ENCODE peak calls at places on chromosomes 5 and 9, in ten cellular contexts. One of them, this sample, is unnamed.

GRCh38 chr9:120393386-120394057 is 186.4 kb downstream of the CDK5RAP2 start:
- DNase-seq in GM13976: no peak
- DNase-seq in psoas muscle: no peak
- DNase-seq in GM20000: no peak
- DNase-seq in H1: no peak
- DNase-seq in A549: no peak
- DNase-seq in fibroblast of mammary gland: peak
- DNase-seq in mesothelial cell of epicardium: no peak
- DNase-seq in AG09309: no peak
- DNase-seq in transverse colon: no peak
- DNase-seq in this sample: no peak

GRCh38 chr5:142179776-142180387 is 71.3 kb downstream of the NDFIP1 start:
- DNase-seq in A549: no peak
- DNase-seq in AG09309: no peak
- DNase-seq in transverse colon: peak
- DNase-seq in mesothelial cell of epicardium: no peak
- DNase-seq in GM13976: no peak
- DNase-seq in psoas muscle: no peak
- DNase-seq in fibroblast of mammary gland: no peak
- DNase-seq in GM20000: no peak
- DNase-seq in H1: no peak
- DNase-seq in this sample: no peak

GRCh38 chr9:131961496-131961880 is 118.2 kb downstream of the MED27 start:
- DNase-seq in transverse colon: no peak
- DNase-seq in AG09309: no peak
- DNase-seq in GM13976: no peak
- DNase-seq in H1: no peak
- DNase-seq in A549: no peak
- DNase-seq in fibroblast of mammary gland: no peak
- DNase-seq in mesothelial cell of epicardium: no peak
- DNase-seq in GM20000: no peak
- DNase-seq in psoas muscle: no peak
- DNase-seq in this sample: no peak

GRCh38 chr9:13131396-13131795 is 148.1 kb downstream of the MPDZ start:
- DNase-seq in GM20000: no peak
- DNase-seq in psoas muscle: no peak
- DNase-seq in H1: no peak
- DNase-seq in fibroblast of mammary gland: no peak
- DNase-seq in A549: no peak
- DNase-seq in mesothelial cell of epicardium: no peak
- DNase-seq in AG09309: no peak
- DNase-seq in transverse colon: no peak
- DNase-seq in GM13976: no peak
- DNase-seq in this sample: no peak

GRCh38 chr9:4508246-4508906 is 18.1 kb downstream of the SLC1A1 start:
- DNase-seq in GM20000: no peak
- DNase-seq in H1: no peak
- DNase-seq in A549: no peak
- DNase-seq in mesothelial cell of epicardium: no peak
- DNase-seq in AG09309: peak
- DNase-seq in psoas muscle: no peak
- DNase-seq in transverse colon: no peak
- DNase-seq in fibroblast of mammary gland: peak
- DNase-seq in GM13976: no peak
- DNase-seq in this sample: no peak

GRCh38 chr9:90433398-90433890 is 209.2 kb downstream of the DIRAS2 start:
- DNase-seq in mesothelial cell of epicardium: peak
- DNase-seq in psoas muscle: no peak
- DNase-seq in A549: peak
- DNase-seq in fibroblast of mammary gland: no peak
- DNase-seq in GM20000: no peak
- DNase-seq in H1: peak
- DNase-seq in transverse colon: no peak
- DNase-seq in AG09309: no peak
- DNase-seq in GM13976: no peak
- DNase-seq in this sample: no peak

GRCh38 chr5:1548702-1549523 is 25.2 kb upstream of the LPCAT1 start:
- DNase-seq in AG09309: no peak
- DNase-seq in GM13976: no peak
- DNase-seq in H1: peak
- DNase-seq in GM20000: no peak
- DNase-seq in transverse colon: no peak
- DNase-seq in fibroblast of mammary gland: no peak
- DNase-seq in mesothelial cell of epicardium: no peak
- DNase-seq in psoas muscle: no peak
- DNase-seq in A549: no peak
- DNase-seq in this sample: no peak

GRCh38 chr9:121827251-121827967 is 176.0 kb downstream of the DAB2IP start:
- DNase-seq in GM13976: no peak
- DNase-seq in A549: no peak
- DNase-seq in mesothelial cell of epicardium: no peak
- DNase-seq in GM20000: no peak
- DNase-seq in transverse colon: no peak
- DNase-seq in fibroblast of mammary gland: no peak
- DNase-seq in AG09309: no peak
- DNase-seq in H1: peak
- DNase-seq in psoas muscle: no peak
- DNase-seq in this sample: no peak

GRCh38 chr5:1536298-1537165 is 12.8 kb upstream of the LPCAT1 start:
- DNase-seq in GM20000: peak
- DNase-seq in mesothelial cell of epicardium: no peak
- DNase-seq in psoas muscle: peak
- DNase-seq in fibroblast of mammary gland: peak
- DNase-seq in H1: peak
- DNase-seq in transverse colon: peak
- DNase-seq in AG09309: no peak
- DNase-seq in A549: no peak
- DNase-seq in GM13976: peak
- DNase-seq in this sample: no peak

GRCh38 chr9:84511651-84512050 is 157.9 kb upstream of the NTRK2 start:
- DNase-seq in fibroblast of mammary gland: no peak
- DNase-seq in psoas muscle: no peak
- DNase-seq in GM20000: no peak
- DNase-seq in mesothelial cell of epicardium: no peak
- DNase-seq in H1: no peak
- DNase-seq in AG09309: no peak
- DNase-seq in A549: no peak
- DNase-seq in GM13976: no peak
- DNase-seq in transverse colon: no peak
- DNase-seq in this sample: no peak

GRCh38 chr9:91034521-91034920 is 232.9 kb downstream of the SYK start:
- DNase-seq in GM20000: no peak
- DNase-seq in H1: no peak
- DNase-seq in A549: no peak
- DNase-seq in AG09309: no peak
- DNase-seq in transverse colon: peak
- DNase-seq in fibroblast of mammary gland: no peak
- DNase-seq in GM13976: no peak
- DNase-seq in mesothelial cell of epicardium: no peak
- DNase-seq in psoas muscle: no peak
- DNase-seq in this sample: no peak

GRCh38 chr9:107827884-107828283 is 338.3 kb upstream of the KLF4 start:
- DNase-seq in mesothelial cell of epicardium: no peak
- DNase-seq in psoas muscle: no peak
- DNase-seq in AG09309: no peak
- DNase-seq in H1: no peak
- DNase-seq in transverse colon: no peak
- DNase-seq in GM13976: no peak
- DNase-seq in fibroblast of mammary gland: no peak
- DNase-seq in GM20000: no peak
- DNase-seq in A549: no peak
- DNase-seq in this sample: no peak

GRCh38 chr5:108727154-108727638 is 20.5 kb upstream of the FER start:
- DNase-seq in H1: peak
- DNase-seq in mesothelial cell of epicardium: no peak
- DNase-seq in AG09309: no peak
- DNase-seq in GM13976: no peak
- DNase-seq in A549: no peak
- DNase-seq in psoas muscle: no peak
- DNase-seq in fibroblast of mammary gland: peak
- DNase-seq in transverse colon: peak
- DNase-seq in GM20000: no peak
- DNase-seq in this sample: no peak

GRCh38 chr5:113204525-113205161 is 228.0 kb downstream of the DCP2 start:
- DNase-seq in psoas muscle: peak
- DNase-seq in AG09309: no peak
- DNase-seq in H1: no peak
- DNase-seq in transverse colon: peak
- DNase-seq in GM13976: no peak
- DNase-seq in mesothelial cell of epicardium: no peak
- DNase-seq in A549: no peak
- DNase-seq in GM20000: no peak
- DNase-seq in fibroblast of mammary gland: peak
- DNase-seq in this sample: no peak

GRCh38 chr5:33781286-33781685 is 110.5 kb downstream of the ADAMTS12 start:
- DNase-seq in A549: peak
- DNase-seq in AG09309: no peak
- DNase-seq in psoas muscle: no peak
- DNase-seq in GM13976: no peak
- DNase-seq in fibroblast of mammary gland: peak
- DNase-seq in mesothelial cell of epicardium: no peak
- DNase-seq in H1: no peak
- DNase-seq in GM20000: no peak
- DNase-seq in transverse colon: no peak
- DNase-seq in this sample: no peak

GRCh38 chr5:167514461-167514860 is 777.0 kb upstream of the WWC1 start:
- DNase-seq in mesothelial cell of epicardium: no peak
- DNase-seq in transverse colon: no peak
- DNase-seq in H1: no peak
- DNase-seq in GM20000: no peak
- DNase-seq in fibroblast of mammary gland: no peak
- DNase-seq in psoas muscle: no peak
- DNase-seq in GM13976: no peak
- DNase-seq in A549: no peak
- DNase-seq in AG09309: no peak
- DNase-seq in this sample: no peak

GRCh38 chr5:169876376-169876775 is 103.9 kb downstream of the INSYN2B start:
- DNase-seq in GM20000: no peak
- DNase-seq in psoas muscle: no peak
- DNase-seq in A549: no peak
- DNase-seq in AG09309: no peak
- DNase-seq in GM13976: no peak
- DNase-seq in H1: no peak
- DNase-seq in mesothelial cell of epicardium: no peak
- DNase-seq in transverse colon: no peak
- DNase-seq in fibroblast of mammary gland: no peak
- DNase-seq in this sample: no peak

GRCh38 chr9:79289856-79290255 is 281.9 kb upstream of the TLE4 start:
- DNase-seq in fibroblast of mammary gland: no peak
- DNase-seq in GM13976: no peak
- DNase-seq in AG09309: no peak
- DNase-seq in H1: no peak
- DNase-seq in mesothelial cell of epicardium: no peak
- DNase-seq in transverse colon: no peak
- DNase-seq in GM20000: no peak
- DNase-seq in A549: no peak
- DNase-seq in psoas muscle: no peak
- DNase-seq in this sample: no peak

GRCh38 chr5:79243224-79243623 is 7.3 kb downstream of the JMY start:
- DNase-seq in psoas muscle: no peak
- DNase-seq in H1: no peak
- DNase-seq in GM13976: no peak
- DNase-seq in GM20000: no peak
- DNase-seq in mesothelial cell of epicardium: no peak
- DNase-seq in transverse colon: no peak
- DNase-seq in AG09309: no peak
- DNase-seq in fibroblast of mammary gland: no peak
- DNase-seq in A549: no peak
- DNase-seq in this sample: no peak

GRCh38 chr5:5104550-5104949 is 35.6 kb upstream of the ADAMTS16 start:
- DNase-seq in H1: no peak
- DNase-seq in transverse colon: no peak
- DNase-seq in psoas muscle: no peak
- DNase-seq in GM20000: no peak
- DNase-seq in fibroblast of mammary gland: no peak
- DNase-seq in mesothelial cell of epicardium: no peak
- DNase-seq in A549: no peak
- DNase-seq in GM13976: no peak
- DNase-seq in AG09309: no peak
- DNase-seq in this sample: no peak
- TF ChIP-seq CTCF in H1: no peak
- TF ChIP-seq CTCF in transverse colon: no peak
- TF ChIP-seq CTCF in psoas muscle: no peak
- TF ChIP-seq CTCF in GM20000: no peak
- TF ChIP-seq CTCF in fibroblast of mammary gland: no peak
- TF ChIP-seq CTCF in mesothelial cell of epicardium: no peak
- TF ChIP-seq CTCF in A549: no peak
- TF ChIP-seq CTCF in GM13976: no peak
- TF ChIP-seq CTCF in AG09309: no peak
- TF ChIP-seq CTCF in this sample: no peak

DNA sequence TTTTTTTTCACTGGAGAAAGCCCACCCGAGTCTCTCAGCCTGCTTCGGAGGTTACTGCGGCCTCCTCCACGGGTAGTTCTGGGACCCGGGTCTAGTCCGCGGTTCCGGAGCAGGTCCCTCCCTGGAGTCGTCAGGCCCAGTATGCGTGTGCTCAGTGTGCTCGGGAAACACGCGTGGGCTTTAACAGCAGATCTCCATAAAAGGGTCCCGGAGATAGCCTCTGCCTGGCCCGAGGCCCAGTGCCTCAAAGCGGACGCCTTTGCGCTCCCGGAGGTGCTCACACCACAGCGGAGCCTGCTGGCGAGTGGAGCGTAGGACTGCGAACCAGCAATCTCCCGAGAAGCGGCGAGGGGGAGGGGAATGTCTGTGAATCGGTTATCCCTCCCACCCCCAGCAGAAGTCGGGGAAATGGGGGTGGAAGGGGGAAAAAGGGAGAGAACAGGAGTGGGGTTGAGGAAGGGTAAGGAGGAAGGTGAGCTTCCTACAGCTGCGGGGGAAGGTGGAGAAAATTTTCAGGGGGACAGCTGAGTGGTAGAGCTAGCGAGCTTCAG is 28.7 kb downstream of the CDKN2A start:
- DNase-seq in psoas muscle: peak
- DNase-seq in fibroblast of mammary gland: peak
- DNase-seq in H1: peak
- DNase-seq in AG09309: no peak
- DNase-seq in mesothelial cell of epicardium: peak
- DNase-seq in GM13976: peak
- DNase-seq in transverse colon: peak
- DNase-seq in GM20000: peak
- DNase-seq in A549: no peak
- DNase-seq in this sample: no peak
- TF ChIP-seq CTCF in psoas muscle: no peak
- TF ChIP-seq CTCF in fibroblast of mammary gland: peak
- TF ChIP-seq CTCF in H1: peak
- TF ChIP-seq CTCF in AG09309: peak
- TF ChIP-seq CTCF in mesothelial cell of epicardium: no peak
- TF ChIP-seq CTCF in GM13976: peak
- TF ChIP-seq CTCF in transverse colon: peak
- TF ChIP-seq CTCF in GM20000: peak
- TF ChIP-seq CTCF in A549: no peak
- TF ChIP-seq CTCF in this sample: peak

GRCh38 chr9:29100762-29101161 is 1527.5 kb upstream of the C9orf72 start:
- DNase-seq in H1: no peak
- DNase-seq in GM13976: no peak
- DNase-seq in transverse colon: no peak
- DNase-seq in fibroblast of mammary gland: no peak
- DNase-seq in psoas muscle: no peak
- DNase-seq in AG09309: no peak
- DNase-seq in GM20000: no peak
- DNase-seq in A549: no peak
- DNase-seq in mesothelial cell of epicardium: no peak
- DNase-seq in this sample: no peak
- TF ChIP-seq CTCF in H1: no peak
- TF ChIP-seq CTCF in GM13976: no peak
- TF ChIP-seq CTCF in transverse colon: no peak
- TF ChIP-seq CTCF in fibroblast of mammary gland: no peak
- TF ChIP-seq CTCF in psoas muscle: no peak
- TF ChIP-seq CTCF in AG09309: no peak
- TF ChIP-seq CTCF in GM20000: no peak
- TF ChIP-seq CTCF in A549: no peak
- TF ChIP-seq CTCF in mesothelial cell of epicardium: no peak
- TF ChIP-seq CTCF in this sample: no peak

GRCh38 chr9:15485836-15486678 is 24.7 kb downstream of the PSIP1 start:
- DNase-seq in A549: peak
- DNase-seq in mesothelial cell of epicardium: no peak
- DNase-seq in GM13976: no peak
- DNase-seq in transverse colon: no peak
- DNase-seq in H1: no peak
- DNase-seq in GM20000: no peak
- DNase-seq in psoas muscle: no peak
- DNase-seq in fibroblast of mammary gland: peak
- DNase-seq in AG09309: no peak
- DNase-seq in this sample: no peak
- TF ChIP-seq CTCF in A549: peak
- TF ChIP-seq CTCF in mesothelial cell of epicardium: peak
- TF ChIP-seq CTCF in GM13976: peak
- TF ChIP-seq CTCF in transverse colon: peak
- TF ChIP-seq CTCF in H1: no peak
- TF ChIP-seq CTCF in GM20000: no peak
- TF ChIP-seq CTCF in psoas muscle: peak
- TF ChIP-seq CTCF in fibroblast of mammary gland: peak
- TF ChIP-seq CTCF in AG09309: peak
- TF ChIP-seq CTCF in this sample: peak

This sample was measured in AG09319.